ENCODE peak calls at places on chromosome 21, in six cellular contexts. One of them, this sample, is unnamed. For H3K9me3, the result is how much of the 10 kb centered on the place peaks cover.

GRCh38 chr21:35924714-35925301 is 135.5 kb downstream of the SETD4 start:
- DNase-seq in esophagus squamous epithelium: no peak
- DNase-seq in body of pancreas: peak
- DNase-seq in tibial artery: no peak
- DNase-seq in mammary epithelial cell: peak
- DNase-seq in SK-N-SH: no peak
- DNase-seq in this sample: peak

GRCh38 chr21:36989699-36990507 is 16.6 kb upstream of the RIPPLY3 start:
- DNase-seq in mammary epithelial cell: peak
- DNase-seq in SK-N-SH: peak
- DNase-seq in body of pancreas: peak
- DNase-seq in esophagus squamous epithelium: peak
- DNase-seq in tibial artery: peak
- DNase-seq in this sample: peak

GRCh38 chr21:41168391-41169257 is 664 bp downstream of the BACE2 start:
- DNase-seq in body of pancreas: peak
- DNase-seq in SK-N-SH: peak
- DNase-seq in mammary epithelial cell: peak
- DNase-seq in tibial artery: peak
- DNase-seq in esophagus squamous epithelium: no peak
- DNase-seq in this sample: peak

GRCh38 chr21:35390013-35390776 is 341.1 kb upstream of the RUNX1 start:
- DNase-seq in tibial artery: no peak
- DNase-seq in body of pancreas: peak
- DNase-seq in mammary epithelial cell: peak
- DNase-seq in esophagus squamous epithelium: no peak
- DNase-seq in SK-N-SH: peak
- DNase-seq in this sample: no peak

GRCh38 chr21:41427556-41427955 is 1.5 kb downstream of the MX1 start:
- DNase-seq in SK-N-SH: no peak
- DNase-seq in tibial artery: peak
- DNase-seq in mammary epithelial cell: no peak
- DNase-seq in body of pancreas: no peak
- DNase-seq in esophagus squamous epithelium: no peak
- DNase-seq in this sample: no peak

GRCh38 chr21:32216293-32216692 is 62.6 kb downstream of the MIS18A start:
- DNase-seq in esophagus squamous epithelium: no peak
- DNase-seq in SK-N-SH: no peak
- DNase-seq in mammary epithelial cell: no peak
- DNase-seq in body of pancreas: no peak
- DNase-seq in tibial artery: no peak
- DNase-seq in this sample: no peak

GRCh38 chr21:33261635-33262034 is 4.5 kb upstream of the IL10RB start:
- DNase-seq in SK-N-SH: no peak
- DNase-seq in body of pancreas: peak
- DNase-seq in mammary epithelial cell: no peak
- DNase-seq in tibial artery: peak
- DNase-seq in esophagus squamous epithelium: no peak
- DNase-seq in this sample: no peak

GRCh38 chr21:41817228-41817627 is 50.4 kb upstream of the RIPK4 start:
- DNase-seq in body of pancreas: peak
- DNase-seq in SK-N-SH: peak
- DNase-seq in esophagus squamous epithelium: no peak
- DNase-seq in mammary epithelial cell: peak
- DNase-seq in tibial artery: peak
- DNase-seq in this sample: peak

GRCh38 chr21:31804008-31804394 is 68.8 kb upstream of the HUNK start:
- DNase-seq in body of pancreas: no peak
- DNase-seq in tibial artery: no peak
- DNase-seq in mammary epithelial cell: no peak
- DNase-seq in esophagus squamous epithelium: no peak
- DNase-seq in SK-N-SH: no peak
- DNase-seq in this sample: no peak

GRCh38 chr21:34839070-34839820 is 170.5 kb downstream of the CLIC6 start:
- DNase-seq in body of pancreas: no peak
- DNase-seq in SK-N-SH: no peak
- DNase-seq in esophagus squamous epithelium: no peak
- DNase-seq in tibial artery: no peak
- DNase-seq in mammary epithelial cell: no peak
- DNase-seq in this sample: no peak

GRCh38 chr21:33976082-33976979 is 60.7 kb upstream of the ATP5PO start:
- DNase-seq in tibial artery: peak
- DNase-seq in body of pancreas: peak
- DNase-seq in esophagus squamous epithelium: no peak
- DNase-seq in mammary epithelial cell: peak
- DNase-seq in SK-N-SH: no peak
- DNase-seq in this sample: peak

GRCh38 chr21:41316641-41317392 is at the start of gene FAM3B:
- DNase-seq in tibial artery: no peak
- DNase-seq in body of pancreas: peak
- DNase-seq in esophagus squamous epithelium: no peak
- DNase-seq in SK-N-SH: peak
- DNase-seq in mammary epithelial cell: no peak
- DNase-seq in this sample: no peak

GRCh38 chr21:45932922-45933502 is 48.6 kb upstream of the COL6A1 start:
- DNase-seq in body of pancreas: no peak
- DNase-seq in mammary epithelial cell: no peak
- DNase-seq in SK-N-SH: no peak
- DNase-seq in tibial artery: no peak
- DNase-seq in esophagus squamous epithelium: no peak
- DNase-seq in this sample: peak

GRCh38 chr21:45935628-45936027 is 45.9 kb upstream of the COL6A1 start:
- DNase-seq in esophagus squamous epithelium: no peak
- DNase-seq in body of pancreas: no peak
- DNase-seq in mammary epithelial cell: peak
- DNase-seq in SK-N-SH: no peak
- DNase-seq in tibial artery: no peak
- DNase-seq in this sample: peak

GRCh38 chr21:45934570-45934969 is 47.0 kb upstream of the COL6A1 start:
- DNase-seq in body of pancreas: no peak
- DNase-seq in SK-N-SH: no peak
- DNase-seq in esophagus squamous epithelium: no peak
- DNase-seq in tibial artery: no peak
- DNase-seq in mammary epithelial cell: no peak
- DNase-seq in this sample: peak

GRCh38 chr21:45931397-45931969 is 50.1 kb upstream of the COL6A1 start:
- DNase-seq in body of pancreas: no peak
- DNase-seq in SK-N-SH: no peak
- DNase-seq in esophagus squamous epithelium: no peak
- DNase-seq in tibial artery: no peak
- DNase-seq in mammary epithelial cell: no peak
- DNase-seq in this sample: peak

GRCh38 chr21:45934071-45934470 is 47.5 kb upstream of the COL6A1 start:
- DNase-seq in body of pancreas: no peak
- DNase-seq in SK-N-SH: no peak
- DNase-seq in esophagus squamous epithelium: no peak
- DNase-seq in tibial artery: no peak
- DNase-seq in mammary epithelial cell: no peak
- DNase-seq in this sample: no peak
- H3K9me3 ChIP-seq in body of pancreas: under half
- H3K9me3 ChIP-seq in SK-N-SH: under half
- H3K9me3 ChIP-seq in esophagus squamous epithelium: under half
- H3K9me3 ChIP-seq in tibial artery: under half
- H3K9me3 ChIP-seq in mammary epithelial cell: under half
- H3K9me3 ChIP-seq in this sample: under half

DNA sequence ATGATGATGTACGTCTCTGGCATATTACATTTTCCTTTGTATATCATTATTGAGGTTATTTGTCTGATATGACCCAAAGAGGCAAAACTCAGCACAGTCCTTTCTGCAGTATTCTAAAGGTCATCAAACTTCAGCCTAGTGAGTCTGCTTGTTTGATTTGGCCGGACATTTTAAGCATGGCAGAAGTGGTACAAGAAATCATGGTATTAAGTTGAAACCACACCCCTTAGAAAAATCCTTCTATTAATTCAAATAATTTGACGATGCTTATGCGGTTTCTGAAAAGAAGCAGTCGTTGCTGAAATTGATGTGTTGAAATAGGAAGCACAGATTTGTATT is 5.1 kb downstream of the ETS2 start:
- DNase-seq in esophagus squamous epithelium: no peak
- DNase-seq in body of pancreas: no peak
- DNase-seq in tibial artery: no peak
- DNase-seq in mammary epithelial cell: no peak
- DNase-seq in SK-N-SH: no peak
- DNase-seq in this sample: no peak
- H3K4me3 ChIP-seq in esophagus squamous epithelium: peak
- H3K4me3 ChIP-seq in body of pancreas: no peak
- H3K4me3 ChIP-seq in tibial artery: no peak
- H3K4me3 ChIP-seq in mammary epithelial cell: no peak
- H3K4me3 ChIP-seq in SK-N-SH: no peak
- H3K4me3 ChIP-seq in this sample: peak

GRCh38 chr21:30072496-30072895 is 94.1 kb downstream of the CLDN17 start:
- DNase-seq in mammary epithelial cell: peak
- DNase-seq in esophagus squamous epithelium: no peak
- DNase-seq in body of pancreas: peak
- DNase-seq in tibial artery: no peak
- DNase-seq in SK-N-SH: no peak
- DNase-seq in this sample: no peak
- H3K9me3 ChIP-seq in mammary epithelial cell: under half
- H3K9me3 ChIP-seq in esophagus squamous epithelium: under half
- H3K9me3 ChIP-seq in body of pancreas: under half
- H3K9me3 ChIP-seq in tibial artery: under half
- H3K9me3 ChIP-seq in SK-N-SH: under half
- H3K9me3 ChIP-seq in this sample: under half

GRCh38 chr21:44932366-44933181 is 7.3 kb upstream of the SLX9 start:
- DNase-seq in SK-N-SH: peak
- DNase-seq in body of pancreas: peak
- DNase-seq in mammary epithelial cell: no peak
- DNase-seq in tibial artery: peak
- DNase-seq in esophagus squamous epithelium: no peak
- DNase-seq in this sample: peak

GRCh38 chr21:44931501-44932365 is 8.1 kb upstream of the SLX9 start:
- DNase-seq in SK-N-SH: no peak
- DNase-seq in esophagus squamous epithelium: no peak
- DNase-seq in body of pancreas: no peak
- DNase-seq in mammary epithelial cell: no peak
- DNase-seq in tibial artery: peak
- DNase-seq in this sample: peak

GRCh38 chr21:44930543-44930981 is 9.3 kb upstream of the SLX9 start:
- DNase-seq in tibial artery: peak
- DNase-seq in SK-N-SH: no peak
- DNase-seq in body of pancreas: no peak
- DNase-seq in esophagus squamous epithelium: no peak
- DNase-seq in mammary epithelial cell: no peak
- DNase-seq in this sample: peak

GRCh38 chr21:44929799-44930542 is 9.3 kb upstream of the ITGB2 start:
- DNase-seq in tibial artery: peak
- DNase-seq in mammary epithelial cell: no peak
- DNase-seq in esophagus squamous epithelium: no peak
- DNase-seq in SK-N-SH: no peak
- DNase-seq in body of pancreas: peak
- DNase-seq in this sample: no peak

DNA sequence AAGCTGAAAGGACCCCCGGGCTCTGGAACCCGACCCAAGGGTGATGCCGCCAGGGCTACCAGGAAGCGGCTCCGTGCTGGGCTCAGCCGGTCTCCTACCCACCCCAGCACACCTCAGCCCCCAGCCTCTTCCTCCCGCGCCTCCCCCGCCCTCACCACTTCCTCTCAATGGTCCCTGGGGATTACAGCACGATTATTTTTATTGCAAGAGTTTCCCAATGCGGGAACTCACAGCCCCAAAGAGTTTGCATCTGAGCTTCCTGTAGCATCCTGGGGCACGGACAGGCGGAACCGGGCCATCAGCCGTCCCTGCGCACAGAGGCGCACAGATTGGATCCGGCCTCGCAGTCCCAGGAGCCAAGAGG is 8.7 kb upstream of the SLX9 start:
- DNase-seq in body of pancreas: peak
- DNase-seq in mammary epithelial cell: no peak
- DNase-seq in SK-N-SH: peak
- DNase-seq in tibial artery: peak
- DNase-seq in esophagus squamous epithelium: no peak
- DNase-seq in this sample: peak
- H3K4me3 ChIP-seq in body of pancreas: no peak
- H3K4me3 ChIP-seq in mammary epithelial cell: no peak
- H3K4me3 ChIP-seq in SK-N-SH: no peak
- H3K4me3 ChIP-seq in tibial artery: peak
- H3K4me3 ChIP-seq in esophagus squamous epithelium: peak
- H3K4me3 ChIP-seq in this sample: peak

GRCh38 chr21:18954415-18954972 is 550.9 kb upstream of the TMPRSS15 start:
- DNase-seq in mammary epithelial cell: no peak
- DNase-seq in tibial artery: no peak
- DNase-seq in esophagus squamous epithelium: no peak
- DNase-seq in body of pancreas: no peak
- DNase-seq in SK-N-SH: no peak
- DNase-seq in this sample: no peak

GRCh38 chr21:18950045-18950740 is 546.6 kb upstream of the TMPRSS15 start:
- DNase-seq in esophagus squamous epithelium: no peak
- DNase-seq in tibial artery: no peak
- DNase-seq in body of pancreas: no peak
- DNase-seq in mammary epithelial cell: no peak
- DNase-seq in SK-N-SH: no peak
- DNase-seq in this sample: no peak

DNA sequence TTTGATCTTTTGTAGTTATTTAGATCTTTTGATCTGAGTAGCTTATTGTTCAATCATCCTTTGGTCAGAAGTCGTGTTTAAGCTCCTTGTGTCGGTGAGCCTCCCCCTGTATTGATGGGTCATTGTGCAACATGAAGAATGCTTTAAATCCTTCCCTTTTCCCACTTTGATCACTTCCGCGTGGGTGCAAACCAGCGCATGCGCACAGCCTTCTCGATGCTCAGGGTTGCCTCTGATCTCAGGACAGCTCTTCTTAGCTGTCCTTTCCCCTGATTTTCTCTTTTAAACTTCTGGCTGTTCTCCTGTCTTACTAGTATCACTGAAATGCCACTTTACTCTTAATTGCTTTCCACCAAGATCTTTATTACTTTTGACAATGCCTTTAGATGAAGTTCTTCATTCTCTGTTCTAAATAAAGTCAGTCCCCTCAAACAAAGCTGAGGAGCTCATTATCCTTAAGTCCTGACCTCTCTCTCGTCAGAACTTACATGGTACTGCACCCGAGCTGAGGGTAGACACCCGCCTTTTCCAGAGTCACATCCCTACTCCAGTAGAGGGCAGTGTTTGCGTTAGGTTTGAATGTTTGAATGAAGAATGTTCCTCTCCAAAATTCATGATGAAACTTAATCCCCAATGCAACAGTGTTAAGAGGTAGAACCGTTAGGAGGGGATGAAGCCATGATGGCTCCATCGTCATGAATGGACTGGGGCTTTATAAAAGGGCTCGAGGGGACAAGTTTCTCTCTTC is 547.9 kb upstream of the TMPRSS15 start:
- DNase-seq in esophagus squamous epithelium: no peak
- DNase-seq in tibial artery: no peak
- DNase-seq in mammary epithelial cell: no peak
- DNase-seq in body of pancreas: peak
- DNase-seq in SK-N-SH: peak
- DNase-seq in this sample: no peak
- H3K9me3 ChIP-seq in esophagus squamous epithelium: under half
- H3K9me3 ChIP-seq in tibial artery: under half
- H3K9me3 ChIP-seq in mammary epithelial cell: under half
- H3K9me3 ChIP-seq in body of pancreas: under half
- H3K9me3 ChIP-seq in SK-N-SH: under half
- H3K9me3 ChIP-seq in this sample: under half